ENCODE peak calls at places on chromosomes 16 and 17, in six cellular contexts. One of them, this sample, is unnamed.

GRCh38 chr17:34361478-34362061 is 1.5 kb downstream of the CCL1 start:
- DNase-seq in endothelial cell: peak
- DNase-seq in lung: peak
- DNase-seq in AG09309: peak
- DNase-seq in bronchial epithelial cell: peak
- DNase-seq in nephron progenitor cell: peak
- DNase-seq in this sample: peak

GRCh38 chr16:77971306-77972131 is 50.8 kb upstream of the CLEC3A start:
- DNase-seq in AG09309: peak
- DNase-seq in nephron progenitor cell: peak
- DNase-seq in lung: peak
- DNase-seq in endothelial cell: peak
- DNase-seq in bronchial epithelial cell: peak
- DNase-seq in this sample: peak

GRCh38 chr16:11852092-11852809 is 909 bp upstream of the RSL1D1 start:
- DNase-seq in bronchial epithelial cell: no peak
- DNase-seq in AG09309: no peak
- DNase-seq in endothelial cell: no peak
- DNase-seq in nephron progenitor cell: no peak
- DNase-seq in lung: no peak
- DNase-seq in this sample: no peak

GRCh38 chr17:21029032-21029431 is 13.8 kb downstream of the USP22 start:
- DNase-seq in bronchial epithelial cell: peak
- DNase-seq in lung: no peak
- DNase-seq in AG09309: peak
- DNase-seq in endothelial cell: no peak
- DNase-seq in nephron progenitor cell: no peak
- DNase-seq in this sample: peak

GRCh38 chr16:49567940-49568339 is 194.3 kb downstream of the C16orf78 start:
- DNase-seq in nephron progenitor cell: no peak
- DNase-seq in endothelial cell: no peak
- DNase-seq in lung: no peak
- DNase-seq in bronchial epithelial cell: no peak
- DNase-seq in AG09309: no peak
- DNase-seq in this sample: no peak

GRCh38 chr17:1485311-1485747 is 7.2 kb downstream of the MYO1C start:
- DNase-seq in lung: peak
- DNase-seq in AG09309: no peak
- DNase-seq in bronchial epithelial cell: no peak
- DNase-seq in endothelial cell: peak
- DNase-seq in nephron progenitor cell: peak
- DNase-seq in this sample: peak

GRCh38 chr16:85639529-85640253 is 26.6 kb downstream of the GSE1 start:
- DNase-seq in bronchial epithelial cell: peak
- DNase-seq in endothelial cell: no peak
- DNase-seq in lung: no peak
- DNase-seq in AG09309: no peak
- DNase-seq in nephron progenitor cell: no peak
- DNase-seq in this sample: no peak

GRCh38 chr16:12132290-12132689 is 155.8 kb downstream of the SNX29 start:
- DNase-seq in lung: no peak
- DNase-seq in nephron progenitor cell: no peak
- DNase-seq in endothelial cell: no peak
- DNase-seq in bronchial epithelial cell: peak
- DNase-seq in AG09309: peak
- DNase-seq in this sample: no peak

GRCh38 chr16:86604436-86605220 is 26.3 kb downstream of the FOXL1 start:
- DNase-seq in bronchial epithelial cell: no peak
- DNase-seq in endothelial cell: no peak
- DNase-seq in lung: no peak
- DNase-seq in AG09309: no peak
- DNase-seq in nephron progenitor cell: no peak
- DNase-seq in this sample: peak

GRCh38 chr17:4444782-4445473 is 11.2 kb downstream of the SPNS3 start:
- DNase-seq in endothelial cell: no peak
- DNase-seq in AG09309: no peak
- DNase-seq in lung: peak
- DNase-seq in nephron progenitor cell: no peak
- DNase-seq in bronchial epithelial cell: peak
- DNase-seq in this sample: no peak

GRCh38 chr17:76893623-76894358 is 25.6 kb downstream of the MGAT5B start:
- DNase-seq in lung: no peak
- DNase-seq in nephron progenitor cell: no peak
- DNase-seq in AG09309: no peak
- DNase-seq in endothelial cell: no peak
- DNase-seq in bronchial epithelial cell: no peak
- DNase-seq in this sample: no peak

GRCh38 chr17:29571486-29571882 is 3.0 kb downstream of the TP53I13 start:
- DNase-seq in bronchial epithelial cell: no peak
- DNase-seq in endothelial cell: no peak
- DNase-seq in AG09309: no peak
- DNase-seq in lung: no peak
- DNase-seq in nephron progenitor cell: no peak
- DNase-seq in this sample: no peak

GRCh38 chr16:2250652-2251280 is 621 bp downstream of the ECI1 start:
- DNase-seq in endothelial cell: no peak
- DNase-seq in lung: no peak
- DNase-seq in nephron progenitor cell: peak
- DNase-seq in bronchial epithelial cell: peak
- DNase-seq in AG09309: no peak
- DNase-seq in this sample: no peak

GRCh38 chr16:69438465-69438864 is 14.0 kb downstream of the CYB5B start:
- DNase-seq in AG09309: no peak
- DNase-seq in nephron progenitor cell: no peak
- DNase-seq in bronchial epithelial cell: no peak
- DNase-seq in endothelial cell: no peak
- DNase-seq in lung: no peak
- DNase-seq in this sample: peak

GRCh38 chr17:36610472-36610871 is 9.1 kb downstream of the MRM1 start:
- DNase-seq in lung: no peak
- DNase-seq in AG09309: no peak
- DNase-seq in bronchial epithelial cell: peak
- DNase-seq in nephron progenitor cell: no peak
- DNase-seq in endothelial cell: no peak
- DNase-seq in this sample: no peak

GRCh38 chr17:77394540-77395295 is 253.9 kb downstream of the SEC14L1 start:
- DNase-seq in lung: no peak
- DNase-seq in AG09309: no peak
- DNase-seq in nephron progenitor cell: no peak
- DNase-seq in endothelial cell: no peak
- DNase-seq in bronchial epithelial cell: no peak
- DNase-seq in this sample: no peak

GRCh38 chr16:77868052-77868451 is 79.7 kb downstream of the VAT1L start:
- DNase-seq in nephron progenitor cell: no peak
- DNase-seq in AG09309: no peak
- DNase-seq in endothelial cell: no peak
- DNase-seq in bronchial epithelial cell: no peak
- DNase-seq in lung: no peak
- DNase-seq in this sample: no peak

DNA sequence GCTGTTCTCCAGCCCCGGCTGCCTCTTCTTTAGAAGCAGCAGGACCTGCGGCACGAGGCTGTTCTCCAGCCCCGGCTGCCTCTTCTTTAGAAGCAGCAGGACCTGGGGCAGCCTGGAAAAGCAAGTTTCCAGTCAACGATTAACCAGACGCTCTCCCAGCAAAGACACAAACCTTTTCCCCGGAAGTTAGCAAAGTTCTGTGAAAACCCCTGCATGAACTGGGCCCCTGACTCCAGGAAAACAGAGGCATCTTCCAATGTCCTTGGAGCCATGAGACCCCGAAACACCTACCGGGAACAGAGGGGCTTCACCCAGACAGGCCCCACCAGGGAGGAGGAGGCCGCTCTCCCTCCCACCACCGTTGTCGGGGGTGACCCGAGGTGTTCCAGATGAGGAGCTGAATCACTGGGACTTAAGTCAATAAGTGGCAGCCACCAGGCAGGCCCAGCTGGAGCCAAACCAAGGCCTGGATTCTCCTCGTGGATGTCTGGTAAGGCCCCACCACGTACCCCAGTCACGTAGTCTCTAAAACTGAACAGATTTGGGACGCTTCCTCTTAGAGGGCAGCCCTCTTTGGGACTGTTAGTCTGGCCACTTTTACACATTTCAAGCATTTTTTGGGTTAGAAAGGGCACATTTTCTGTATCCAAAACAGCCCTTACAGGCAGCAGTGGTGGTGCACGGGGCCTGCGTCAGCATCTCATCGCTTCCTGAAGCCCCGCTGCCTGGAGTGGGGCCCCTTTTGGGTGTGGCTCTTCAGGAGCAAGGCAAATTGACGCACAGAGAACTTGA is at the start of gene RPH3AL:
- DNase-seq in AG09309: no peak
- DNase-seq in bronchial epithelial cell: peak
- DNase-seq in endothelial cell: no peak
- DNase-seq in nephron progenitor cell: peak
- DNase-seq in lung: peak
- DNase-seq in this sample: no peak
- TF ChIP-seq CTCF in AG09309: no peak
- TF ChIP-seq CTCF in bronchial epithelial cell: no peak
- TF ChIP-seq CTCF in endothelial cell: no peak
- TF ChIP-seq CTCF in nephron progenitor cell: no peak
- TF ChIP-seq CTCF in lung: no peak
- TF ChIP-seq CTCF in this sample: no peak

DNA sequence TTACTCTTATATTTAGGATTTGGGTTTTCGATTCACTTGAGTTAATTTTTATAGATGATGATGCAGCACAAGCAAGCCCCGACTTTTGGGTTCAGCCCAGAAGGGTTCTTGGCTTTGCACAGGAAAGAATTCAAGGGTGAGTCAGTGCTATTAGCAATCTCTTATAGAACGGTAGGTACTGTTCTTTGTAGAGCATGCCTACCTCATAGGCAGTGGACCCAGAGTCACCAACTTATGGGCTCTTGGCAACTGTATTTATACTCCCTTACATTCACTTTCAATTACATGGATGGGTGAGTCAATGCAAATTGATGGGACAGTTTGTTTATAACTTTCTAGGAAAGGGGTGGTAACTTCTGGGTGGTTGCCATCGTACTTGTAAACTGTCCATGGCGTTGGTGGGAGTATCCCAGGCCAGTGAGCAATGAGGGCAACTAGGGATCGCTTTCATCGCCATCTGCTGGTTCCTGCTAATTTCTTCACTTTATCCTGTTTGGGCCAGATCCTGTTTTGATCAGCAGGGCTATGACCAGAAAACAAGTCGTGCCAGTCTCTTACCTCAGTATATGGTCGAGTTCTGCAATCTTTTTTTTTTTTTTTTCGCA is 362.6 kb downstream of the CNTNAP4 start:
- DNase-seq in endothelial cell: no peak
- DNase-seq in bronchial epithelial cell: peak
- DNase-seq in lung: no peak
- DNase-seq in AG09309: no peak
- DNase-seq in nephron progenitor cell: peak
- DNase-seq in this sample: no peak
- TF ChIP-seq CTCF in endothelial cell: no peak
- TF ChIP-seq CTCF in bronchial epithelial cell: peak
- TF ChIP-seq CTCF in lung: no peak
- TF ChIP-seq CTCF in AG09309: no peak
- TF ChIP-seq CTCF in nephron progenitor cell: peak
- TF ChIP-seq CTCF in this sample: no peak

GRCh38 chr16:71440669-71441347 is 1.0 kb downstream of the TLE7 start:
- DNase-seq in lung: no peak
- DNase-seq in bronchial epithelial cell: no peak
- DNase-seq in endothelial cell: peak
- DNase-seq in nephron progenitor cell: no peak
- DNase-seq in AG09309: no peak
- DNase-seq in this sample: peak
- TF ChIP-seq CTCF in lung: no peak
- TF ChIP-seq CTCF in bronchial epithelial cell: peak
- TF ChIP-seq CTCF in endothelial cell: no peak
- TF ChIP-seq CTCF in nephron progenitor cell: peak
- TF ChIP-seq CTCF in AG09309: peak
- TF ChIP-seq CTCF in this sample: peak

GRCh38 chr17:28346746-28347246 is 10.5 kb downstream of the POLDIP2 start:
- DNase-seq in lung: no peak
- DNase-seq in endothelial cell: peak
- DNase-seq in nephron progenitor cell: no peak
- DNase-seq in bronchial epithelial cell: no peak
- DNase-seq in AG09309: no peak
- DNase-seq in this sample: no peak
- TF ChIP-seq CTCF in lung: no peak
- TF ChIP-seq CTCF in endothelial cell: peak
- TF ChIP-seq CTCF in nephron progenitor cell: no peak
- TF ChIP-seq CTCF in bronchial epithelial cell: no peak
- TF ChIP-seq CTCF in AG09309: peak
- TF ChIP-seq CTCF in this sample: no peak

GRCh38 chr17:74350486-74350885 is 11.2 kb downstream of the BTBD17 start:
- DNase-seq in AG09309: no peak
- DNase-seq in nephron progenitor cell: no peak
- DNase-seq in bronchial epithelial cell: no peak
- DNase-seq in lung: no peak
- DNase-seq in endothelial cell: no peak
- DNase-seq in this sample: no peak

GRCh38 chr17:74354123-74354522 is 7.5 kb downstream of the BTBD17 start:
- DNase-seq in endothelial cell: peak
- DNase-seq in lung: no peak
- DNase-seq in nephron progenitor cell: peak
- DNase-seq in bronchial epithelial cell: peak
- DNase-seq in AG09309: no peak
- DNase-seq in this sample: peak

GRCh38 chr17:74349120-74349519 is 12.5 kb downstream of the BTBD17 start:
- DNase-seq in nephron progenitor cell: no peak
- DNase-seq in endothelial cell: no peak
- DNase-seq in AG09309: no peak
- DNase-seq in bronchial epithelial cell: no peak
- DNase-seq in lung: no peak
- DNase-seq in this sample: no peak

GRCh38 chr17:74353446-74354060 is 8.1 kb downstream of the BTBD17 start:
- DNase-seq in AG09309: no peak
- DNase-seq in lung: no peak
- DNase-seq in endothelial cell: no peak
- DNase-seq in bronchial epithelial cell: no peak
- DNase-seq in nephron progenitor cell: no peak
- DNase-seq in this sample: no peak

GRCh38 chr17:74351552-74352210 is 10.0 kb downstream of the BTBD17 start:
- DNase-seq in bronchial epithelial cell: no peak
- DNase-seq in nephron progenitor cell: peak
- DNase-seq in AG09309: no peak
- DNase-seq in endothelial cell: peak
- DNase-seq in lung: no peak
- DNase-seq in this sample: no peak
- TF ChIP-seq CTCF in bronchial epithelial cell: no peak
- TF ChIP-seq CTCF in nephron progenitor cell: peak
- TF ChIP-seq CTCF in AG09309: no peak
- TF ChIP-seq CTCF in endothelial cell: no peak
- TF ChIP-seq CTCF in lung: no peak
- TF ChIP-seq CTCF in this sample: no peak

GRCh38 chr17:78883533-78884131 is 19.4 kb downstream of the CEP295NL start:
- DNase-seq in AG09309: peak
- DNase-seq in endothelial cell: peak
- DNase-seq in lung: peak
- DNase-seq in nephron progenitor cell: peak
- DNase-seq in bronchial epithelial cell: peak
- DNase-seq in this sample: no peak
- TF ChIP-seq CTCF in AG09309: no peak
- TF ChIP-seq CTCF in endothelial cell: no peak
- TF ChIP-seq CTCF in lung: no peak
- TF ChIP-seq CTCF in nephron progenitor cell: no peak
- TF ChIP-seq CTCF in bronchial epithelial cell: no peak
- TF ChIP-seq CTCF in this sample: no peak

This sample was measured in GM13976.